ENCODE peak calls at places on chromosome 2, in ten cellular contexts. One of them, this sample, is unnamed.

GRCh38 chr2:1697601-1698000 is 46.7 kb downstream of the PXDN start:
- DNase-seq in amniotic epithelial cell: no peak
- DNase-seq in head of caudate nucleus: no peak
- DNase-seq in lung microvascular endothelial cell: no peak
- DNase-seq in colonic mucosa: no peak
- DNase-seq in endothelial cell: no peak
- DNase-seq in AG08396: no peak
- DNase-seq in stomach: peak; percentile 15
- DNase-seq in dorsolateral prefrontal cortex: no peak
- DNase-seq in stimulated activated CD4-positive, alpha-beta T cell treated with anti-CD3 and anti-CD28 coated beads, Interleukin-12 subunit alpha, Interleukin-12 subunit beta, amount 100 ng/mL, for 24 hours: no peak
- DNase-seq in this sample: no peak

GRCh38 chr2:43218550-43219382 is 7.6 kb downstream of the ZFP36L2 start:
- DNase-seq in endothelial cell: peak; percentile 45
- DNase-seq in stomach: peak; percentile 77
- DNase-seq in colonic mucosa: peak; percentile 87
- DNase-seq in dorsolateral prefrontal cortex: no peak
- DNase-seq in stimulated activated CD4-positive, alpha-beta T cell treated with anti-CD3 and anti-CD28 coated beads, Interleukin-12 subunit alpha, Interleukin-12 subunit beta, amount 100 ng/mL, for 24 hours: no peak
- DNase-seq in amniotic epithelial cell: peak; percentile 36
- DNase-seq in lung microvascular endothelial cell: peak; percentile 24
- DNase-seq in head of caudate nucleus: no peak
- DNase-seq in AG08396: no peak
- DNase-seq in this sample: peak; percentile 28

GRCh38 chr2:1748176-1748740 is 3.9 kb upstream of the PXDN start:
- DNase-seq in lung microvascular endothelial cell: no peak
- DNase-seq in colonic mucosa: peak; percentile 6
- DNase-seq in endothelial cell: no peak
- DNase-seq in head of caudate nucleus: no peak
- DNase-seq in stimulated activated CD4-positive, alpha-beta T cell treated with anti-CD3 and anti-CD28 coated beads, Interleukin-12 subunit alpha, Interleukin-12 subunit beta, amount 100 ng/mL, for 24 hours: no peak
- DNase-seq in amniotic epithelial cell: no peak
- DNase-seq in stomach: peak; percentile 22
- DNase-seq in dorsolateral prefrontal cortex: peak; percentile 8
- DNase-seq in AG08396: no peak
- DNase-seq in this sample: no peak

GRCh38 chr2:45323344-45323743 is 287.7 kb downstream of the SRBD1 start:
- DNase-seq in amniotic epithelial cell: no peak
- DNase-seq in head of caudate nucleus: no peak
- DNase-seq in stomach: no peak
- DNase-seq in dorsolateral prefrontal cortex: no peak
- DNase-seq in endothelial cell: no peak
- DNase-seq in stimulated activated CD4-positive, alpha-beta T cell treated with anti-CD3 and anti-CD28 coated beads, Interleukin-12 subunit alpha, Interleukin-12 subunit beta, amount 100 ng/mL, for 24 hours: no peak
- DNase-seq in colonic mucosa: no peak
- DNase-seq in AG08396: no peak
- DNase-seq in lung microvascular endothelial cell: peak; percentile 75
- DNase-seq in this sample: no peak

GRCh38 chr2:12031871-12032270 is 285.4 kb downstream of the LPIN1 start:
- DNase-seq in lung microvascular endothelial cell: no peak
- DNase-seq in AG08396: no peak
- DNase-seq in endothelial cell: no peak
- DNase-seq in head of caudate nucleus: no peak
- DNase-seq in stomach: no peak
- DNase-seq in dorsolateral prefrontal cortex: no peak
- DNase-seq in stimulated activated CD4-positive, alpha-beta T cell treated with anti-CD3 and anti-CD28 coated beads, Interleukin-12 subunit alpha, Interleukin-12 subunit beta, amount 100 ng/mL, for 24 hours: no peak
- DNase-seq in amniotic epithelial cell: no peak
- DNase-seq in colonic mucosa: no peak
- DNase-seq in this sample: no peak

GRCh38 chr2:64348386-64349142 is 105.4 kb upstream of the LGALSL start:
- DNase-seq in endothelial cell: no peak
- DNase-seq in stomach: no peak
- DNase-seq in colonic mucosa: no peak
- DNase-seq in lung microvascular endothelial cell: peak; percentile 30
- DNase-seq in head of caudate nucleus: no peak
- DNase-seq in dorsolateral prefrontal cortex: no peak
- DNase-seq in stimulated activated CD4-positive, alpha-beta T cell treated with anti-CD3 and anti-CD28 coated beads, Interleukin-12 subunit alpha, Interleukin-12 subunit beta, amount 100 ng/mL, for 24 hours: no peak
- DNase-seq in amniotic epithelial cell: no peak
- DNase-seq in AG08396: peak; percentile 13
- DNase-seq in this sample: no peak

GRCh38 chr2:230075988-230076631 is 7.4 kb upstream of the SLC16A14 start:
- DNase-seq in dorsolateral prefrontal cortex: no peak
- DNase-seq in amniotic epithelial cell: no peak
- DNase-seq in head of caudate nucleus: no peak
- DNase-seq in lung microvascular endothelial cell: no peak
- DNase-seq in AG08396: no peak
- DNase-seq in stomach: no peak
- DNase-seq in stimulated activated CD4-positive, alpha-beta T cell treated with anti-CD3 and anti-CD28 coated beads, Interleukin-12 subunit alpha, Interleukin-12 subunit beta, amount 100 ng/mL, for 24 hours: no peak
- DNase-seq in endothelial cell: no peak
- DNase-seq in colonic mucosa: no peak
- DNase-seq in this sample: no peak

GRCh38 chr2:68669651-68670050 is 26.3 kb downstream of the PROKR1 start:
- DNase-seq in stimulated activated CD4-positive, alpha-beta T cell treated with anti-CD3 and anti-CD28 coated beads, Interleukin-12 subunit alpha, Interleukin-12 subunit beta, amount 100 ng/mL, for 24 hours: no peak
- DNase-seq in colonic mucosa: no peak
- DNase-seq in amniotic epithelial cell: no peak
- DNase-seq in AG08396: no peak
- DNase-seq in head of caudate nucleus: no peak
- DNase-seq in lung microvascular endothelial cell: no peak
- DNase-seq in endothelial cell: no peak
- DNase-seq in dorsolateral prefrontal cortex: no peak
- DNase-seq in stomach: no peak
- DNase-seq in this sample: no peak

GRCh38 chr2:28162538-28162937 is 230.1 kb upstream of the FOSL2 start:
- DNase-seq in dorsolateral prefrontal cortex: no peak
- DNase-seq in amniotic epithelial cell: no peak
- DNase-seq in stomach: no peak
- DNase-seq in AG08396: no peak
- DNase-seq in head of caudate nucleus: no peak
- DNase-seq in lung microvascular endothelial cell: no peak
- DNase-seq in colonic mucosa: no peak
- DNase-seq in stimulated activated CD4-positive, alpha-beta T cell treated with anti-CD3 and anti-CD28 coated beads, Interleukin-12 subunit alpha, Interleukin-12 subunit beta, amount 100 ng/mL, for 24 hours: no peak
- DNase-seq in endothelial cell: no peak
- DNase-seq in this sample: no peak

GRCh38 chr2:100767224-100767653 is 52.7 kb upstream of the NPAS2 start:
- DNase-seq in dorsolateral prefrontal cortex: no peak
- DNase-seq in AG08396: peak; percentile 43
- DNase-seq in stimulated activated CD4-positive, alpha-beta T cell treated with anti-CD3 and anti-CD28 coated beads, Interleukin-12 subunit alpha, Interleukin-12 subunit beta, amount 100 ng/mL, for 24 hours: no peak
- DNase-seq in stomach: no peak
- DNase-seq in endothelial cell: no peak
- DNase-seq in amniotic epithelial cell: peak; percentile 64
- DNase-seq in lung microvascular endothelial cell: peak; percentile 78
- DNase-seq in colonic mucosa: no peak
- DNase-seq in head of caudate nucleus: no peak
- DNase-seq in this sample: no peak

GRCh38 chr2:236876642-236877041 is 209.0 kb upstream of the COPS8 start:
- DNase-seq in colonic mucosa: no peak
- DNase-seq in lung microvascular endothelial cell: no peak
- DNase-seq in head of caudate nucleus: no peak
- DNase-seq in amniotic epithelial cell: no peak
- DNase-seq in endothelial cell: no peak
- DNase-seq in AG08396: no peak
- DNase-seq in stomach: no peak
- DNase-seq in dorsolateral prefrontal cortex: no peak
- DNase-seq in stimulated activated CD4-positive, alpha-beta T cell treated with anti-CD3 and anti-CD28 coated beads, Interleukin-12 subunit alpha, Interleukin-12 subunit beta, amount 100 ng/mL, for 24 hours: no peak
- DNase-seq in this sample: no peak

GRCh38 chr2:176395273-176395854 is 126.1 kb downstream of the MTX2 start:
- DNase-seq in head of caudate nucleus: no peak
- DNase-seq in AG08396: no peak
- DNase-seq in endothelial cell: no peak
- DNase-seq in dorsolateral prefrontal cortex: no peak
- DNase-seq in colonic mucosa: no peak
- DNase-seq in amniotic epithelial cell: no peak
- DNase-seq in lung microvascular endothelial cell: peak; percentile 42
- DNase-seq in stimulated activated CD4-positive, alpha-beta T cell treated with anti-CD3 and anti-CD28 coated beads, Interleukin-12 subunit alpha, Interleukin-12 subunit beta, amount 100 ng/mL, for 24 hours: no peak
- DNase-seq in stomach: no peak
- DNase-seq in this sample: no peak

GRCh38 chr2:66567000-66567399 is 132.1 kb downstream of the MEIS1 start:
- DNase-seq in stimulated activated CD4-positive, alpha-beta T cell treated with anti-CD3 and anti-CD28 coated beads, Interleukin-12 subunit alpha, Interleukin-12 subunit beta, amount 100 ng/mL, for 24 hours: no peak
- DNase-seq in AG08396: no peak
- DNase-seq in head of caudate nucleus: no peak
- DNase-seq in amniotic epithelial cell: no peak
- DNase-seq in stomach: no peak
- DNase-seq in colonic mucosa: no peak
- DNase-seq in lung microvascular endothelial cell: no peak
- DNase-seq in endothelial cell: no peak
- DNase-seq in dorsolateral prefrontal cortex: no peak
- DNase-seq in this sample: no peak

GRCh38 chr2:74756356-74756890 is 77.5 kb upstream of the HK2 start:
- DNase-seq in AG08396: no peak
- DNase-seq in head of caudate nucleus: no peak
- DNase-seq in endothelial cell: no peak
- DNase-seq in stimulated activated CD4-positive, alpha-beta T cell treated with anti-CD3 and anti-CD28 coated beads, Interleukin-12 subunit alpha, Interleukin-12 subunit beta, amount 100 ng/mL, for 24 hours: no peak
- DNase-seq in lung microvascular endothelial cell: no peak
- DNase-seq in stomach: no peak
- DNase-seq in colonic mucosa: no peak
- DNase-seq in dorsolateral prefrontal cortex: no peak
- DNase-seq in amniotic epithelial cell: peak; percentile 29
- DNase-seq in this sample: no peak

GRCh38 chr2:129887688-129888266 is 91.7 kb upstream of the RAB6C start:
- DNase-seq in AG08396: no peak
- DNase-seq in stomach: peak; percentile 11
- DNase-seq in amniotic epithelial cell: no peak
- DNase-seq in dorsolateral prefrontal cortex: no peak
- DNase-seq in colonic mucosa: no peak
- DNase-seq in endothelial cell: no peak
- DNase-seq in lung microvascular endothelial cell: no peak
- DNase-seq in head of caudate nucleus: no peak
- DNase-seq in stimulated activated CD4-positive, alpha-beta T cell treated with anti-CD3 and anti-CD28 coated beads, Interleukin-12 subunit alpha, Interleukin-12 subunit beta, amount 100 ng/mL, for 24 hours: no peak
- DNase-seq in this sample: no peak

GRCh38 chr2:63819256-63819655 is 22.4 kb upstream of the UGP2 start:
- DNase-seq in lung microvascular endothelial cell: no peak
- DNase-seq in amniotic epithelial cell: no peak
- DNase-seq in stomach: no peak
- DNase-seq in colonic mucosa: no peak
- DNase-seq in AG08396: no peak
- DNase-seq in endothelial cell: no peak
- DNase-seq in stimulated activated CD4-positive, alpha-beta T cell treated with anti-CD3 and anti-CD28 coated beads, Interleukin-12 subunit alpha, Interleukin-12 subunit beta, amount 100 ng/mL, for 24 hours: no peak
- DNase-seq in dorsolateral prefrontal cortex: no peak
- DNase-seq in head of caudate nucleus: no peak
- DNase-seq in this sample: no peak

GRCh38 chr2:109021895-109022300 is 32.9 kb upstream of the EDAR start:
- DNase-seq in endothelial cell: no peak
- DNase-seq in amniotic epithelial cell: no peak
- DNase-seq in colonic mucosa: no peak
- DNase-seq in lung microvascular endothelial cell: no peak
- DNase-seq in stomach: no peak
- DNase-seq in head of caudate nucleus: no peak
- DNase-seq in dorsolateral prefrontal cortex: no peak
- DNase-seq in AG08396: no peak
- DNase-seq in stimulated activated CD4-positive, alpha-beta T cell treated with anti-CD3 and anti-CD28 coated beads, Interleukin-12 subunit alpha, Interleukin-12 subunit beta, amount 100 ng/mL, for 24 hours: no peak
- DNase-seq in this sample: no peak

GRCh38 chr2:197079414-197079813 is 152.9 kb upstream of the PGAP1 start:
- DNase-seq in dorsolateral prefrontal cortex: no peak
- DNase-seq in amniotic epithelial cell: no peak
- DNase-seq in endothelial cell: no peak
- DNase-seq in stimulated activated CD4-positive, alpha-beta T cell treated with anti-CD3 and anti-CD28 coated beads, Interleukin-12 subunit alpha, Interleukin-12 subunit beta, amount 100 ng/mL, for 24 hours: no peak
- DNase-seq in colonic mucosa: no peak
- DNase-seq in AG08396: peak; percentile 17
- DNase-seq in lung microvascular endothelial cell: peak; percentile 16
- DNase-seq in head of caudate nucleus: no peak
- DNase-seq in stomach: no peak
- DNase-seq in this sample: no peak

GRCh38 chr2:10863837-10864236 is 47.9 kb upstream of the KCNF1 start:
- DNase-seq in amniotic epithelial cell: no peak
- DNase-seq in lung microvascular endothelial cell: no peak
- DNase-seq in head of caudate nucleus: no peak
- DNase-seq in colonic mucosa: no peak
- DNase-seq in stomach: no peak
- DNase-seq in stimulated activated CD4-positive, alpha-beta T cell treated with anti-CD3 and anti-CD28 coated beads, Interleukin-12 subunit alpha, Interleukin-12 subunit beta, amount 100 ng/mL, for 24 hours: no peak
- DNase-seq in AG08396: no peak
- DNase-seq in dorsolateral prefrontal cortex: no peak
- DNase-seq in endothelial cell: no peak
- DNase-seq in this sample: no peak

GRCh38 chr2:51996569-51996917 is 964.6 kb upstream of the NRXN1 start:
- DNase-seq in colonic mucosa: no peak
- DNase-seq in endothelial cell: no peak
- DNase-seq in dorsolateral prefrontal cortex: no peak
- DNase-seq in stimulated activated CD4-positive, alpha-beta T cell treated with anti-CD3 and anti-CD28 coated beads, Interleukin-12 subunit alpha, Interleukin-12 subunit beta, amount 100 ng/mL, for 24 hours: no peak
- DNase-seq in head of caudate nucleus: no peak
- DNase-seq in stomach: no peak
- DNase-seq in AG08396: no peak
- DNase-seq in lung microvascular endothelial cell: no peak
- DNase-seq in amniotic epithelial cell: no peak
- DNase-seq in this sample: no peak

GRCh38 chr2:203708846-203709815 is 2.7 kb downstream of the CD28 start:
- DNase-seq in head of caudate nucleus: no peak
- DNase-seq in endothelial cell: no peak
- DNase-seq in AG08396: no peak
- DNase-seq in stomach: no peak
- DNase-seq in colonic mucosa: no peak
- DNase-seq in dorsolateral prefrontal cortex: no peak
- DNase-seq in stimulated activated CD4-positive, alpha-beta T cell treated with anti-CD3 and anti-CD28 coated beads, Interleukin-12 subunit alpha, Interleukin-12 subunit beta, amount 100 ng/mL, for 24 hours: no peak
- DNase-seq in lung microvascular endothelial cell: no peak
- DNase-seq in amniotic epithelial cell: peak; percentile 70
- DNase-seq in this sample: no peak

GRCh38 chr2:224584768-224585204 is 377 bp downstream of the CUL3 start:
- DNase-seq in lung microvascular endothelial cell: peak; percentile 48
- DNase-seq in AG08396: peak; percentile 45
- DNase-seq in amniotic epithelial cell: peak; percentile 26
- DNase-seq in head of caudate nucleus: peak; percentile 43
- DNase-seq in endothelial cell: peak; percentile 60
- DNase-seq in stomach: peak; percentile 49
- DNase-seq in colonic mucosa: peak; percentile 54
- DNase-seq in dorsolateral prefrontal cortex: peak; percentile 48
- DNase-seq in stimulated activated CD4-positive, alpha-beta T cell treated with anti-CD3 and anti-CD28 coated beads, Interleukin-12 subunit alpha, Interleukin-12 subunit beta, amount 100 ng/mL, for 24 hours: peak; percentile 45
- DNase-seq in this sample: peak; percentile 46

GRCh38 chr2:239378918-239379640 is 21.7 kb downstream of the HDAC4 start:
- DNase-seq in dorsolateral prefrontal cortex: peak; percentile 32
- DNase-seq in amniotic epithelial cell: no peak
- DNase-seq in stomach: no peak
- DNase-seq in stimulated activated CD4-positive, alpha-beta T cell treated with anti-CD3 and anti-CD28 coated beads, Interleukin-12 subunit alpha, Interleukin-12 subunit beta, amount 100 ng/mL, for 24 hours: no peak
- DNase-seq in lung microvascular endothelial cell: no peak
- DNase-seq in AG08396: no peak
- DNase-seq in endothelial cell: no peak
- DNase-seq in head of caudate nucleus: no peak
- DNase-seq in colonic mucosa: no peak
- DNase-seq in this sample: no peak

GRCh38 chr2:23697676-23698075 is 229.2 kb downstream of the ATAD2B start:
- DNase-seq in lung microvascular endothelial cell: peak; percentile 83
- DNase-seq in colonic mucosa: no peak
- DNase-seq in amniotic epithelial cell: peak; percentile 28
- DNase-seq in stimulated activated CD4-positive, alpha-beta T cell treated with anti-CD3 and anti-CD28 coated beads, Interleukin-12 subunit alpha, Interleukin-12 subunit beta, amount 100 ng/mL, for 24 hours: no peak
- DNase-seq in AG08396: peak; percentile 76
- DNase-seq in stomach: no peak
- DNase-seq in dorsolateral prefrontal cortex: no peak
- DNase-seq in head of caudate nucleus: no peak
- DNase-seq in endothelial cell: no peak
- DNase-seq in this sample: no peak

GRCh38 chr2:147846382-147847081 is 1.7 kb downstream of the ACVR2A start:
- DNase-seq in colonic mucosa: no peak
- DNase-seq in stimulated activated CD4-positive, alpha-beta T cell treated with anti-CD3 and anti-CD28 coated beads, Interleukin-12 subunit alpha, Interleukin-12 subunit beta, amount 100 ng/mL, for 24 hours: no peak
- DNase-seq in dorsolateral prefrontal cortex: no peak
- DNase-seq in stomach: no peak
- DNase-seq in lung microvascular endothelial cell: peak; percentile 22
- DNase-seq in head of caudate nucleus: no peak
- DNase-seq in endothelial cell: no peak
- DNase-seq in AG08396: no peak
- DNase-seq in amniotic epithelial cell: peak; percentile 10
- DNase-seq in this sample: no peak

GRCh38 chr2:10523406-10524189 is 75.5 kb upstream of the ODC1 start:
- DNase-seq in amniotic epithelial cell: no peak
- DNase-seq in stimulated activated CD4-positive, alpha-beta T cell treated with anti-CD3 and anti-CD28 coated beads, Interleukin-12 subunit alpha, Interleukin-12 subunit beta, amount 100 ng/mL, for 24 hours: no peak
- DNase-seq in lung microvascular endothelial cell: no peak
- DNase-seq in head of caudate nucleus: no peak
- DNase-seq in colonic mucosa: no peak
- DNase-seq in AG08396: no peak
- DNase-seq in stomach: no peak
- DNase-seq in dorsolateral prefrontal cortex: no peak
- DNase-seq in endothelial cell: no peak
- DNase-seq in this sample: no peak

GRCh38 chr2:189203177-189203799 is 23.7 kb upstream of the COL5A2 start:
- DNase-seq in amniotic epithelial cell: no peak
- DNase-seq in lung microvascular endothelial cell: no peak
- DNase-seq in dorsolateral prefrontal cortex: no peak
- DNase-seq in colonic mucosa: no peak
- DNase-seq in head of caudate nucleus: no peak
- DNase-seq in stomach: no peak
- DNase-seq in endothelial cell: no peak
- DNase-seq in AG08396: no peak
- DNase-seq in stimulated activated CD4-positive, alpha-beta T cell treated with anti-CD3 and anti-CD28 coated beads, Interleukin-12 subunit alpha, Interleukin-12 subunit beta, amount 100 ng/mL, for 24 hours: no peak
- DNase-seq in this sample: no peak

GRCh38 chr2:238636269-238637073 is 209.7 kb downstream of the ASB1 start:
- DNase-seq in amniotic epithelial cell: peak; percentile 70
- DNase-seq in lung microvascular endothelial cell: no peak
- DNase-seq in stomach: no peak
- DNase-seq in stimulated activated CD4-positive, alpha-beta T cell treated with anti-CD3 and anti-CD28 coated beads, Interleukin-12 subunit alpha, Interleukin-12 subunit beta, amount 100 ng/mL, for 24 hours: no peak
- DNase-seq in dorsolateral prefrontal cortex: no peak
- DNase-seq in endothelial cell: no peak
- DNase-seq in head of caudate nucleus: no peak
- DNase-seq in AG08396: peak; percentile 27
- DNase-seq in colonic mucosa: no peak
- DNase-seq in this sample: no peak

This sample was measured in anterior cingulate cortex.